ENCODE peak calls at places on chromosome 17, in four cellular contexts. L is prostate gland, N is HCT116, Z is ovary. K is an unnamed sample.

GRCh38 chr17:17755715-17756114 is 74.5 kb downstream of the RAI1 start:
- DNase-seq in L (no peak), N (no peak), Z (no peak), K (no peak)

GRCh38 chr17:49525831-49526741 is 31.0 kb downstream of the NGFR start:
- DNase-seq in L (no peak), N (no peak), Z (no peak), K (no peak)

GRCh38 chr17:74012465-74012864 is 191.0 kb upstream of the RPL38 start:
- DNase-seq in L (no peak), N (no peak), Z (no peak), K (no peak)

GRCh38 chr17:37702605-37703004 is 42.3 kb downstream of the HNF1B start:
- DNase-seq in L (no peak), N (peak; percentile 33), Z (no peak), K (peak; percentile 88)

GRCh38 chr17:72719582-72720493 is 372.6 kb downstream of the SLC39A11 start:
- DNase-seq in L (no peak), N (no peak), Z (no peak), K (no peak)

GRCh38 chr17:82358467-82359350 is at the start of gene TEX19:
- DNase-seq in L (no peak), N (no peak), Z (no peak), K (no peak)

GRCh38 chr17:1038459-1039118 is 41.7 kb downstream of the TIMM22 start:
- DNase-seq in L (no peak), N (no peak), Z (no peak), K (no peak)

GRCh38 chr17:20304961-20305360 is 162.4 kb downstream of the LGALS9B start:
- DNase-seq in L (no peak), N (no peak), Z (no peak), K (no peak)

GRCh38 chr17:9177212-9177611 is 155.9 kb downstream of the NTN1 start:
- DNase-seq in L (no peak), N (no peak), Z (no peak), K (no peak)

GRCh38 chr17:15945493-15946209 is 721 bp downstream of the ADORA2B start:
- DNase-seq in L (no peak), N (no peak), Z (no peak), K (peak; percentile 33)

GRCh38 chr17:52298881-52299280 is 140.4 kb upstream of the CA10 start:
- DNase-seq in L (no peak), N (no peak), Z (no peak), K (no peak)

GRCh38 chr17:43025766-43026537 is 921 bp downstream of the RND2 start:
- DNase-seq in L (no peak), N (no peak), Z (no peak), K (no peak)

GRCh38 chr17:38608648-38609047 is 2.9 kb upstream of the SRCIN1 start:
- DNase-seq in L (peak; percentile 65), N (no peak), Z (no peak), K (peak; percentile 52)

GRCh38 chr17:71472809-71473789 is 647.7 kb upstream of the SOX9 start:
- DNase-seq in L (peak; percentile 27), N (peak; percentile 86), Z (no peak), K (peak; percentile 72)

GRCh38 chr17:46173153-46173552 is 20.1 kb downstream of the KANSL1 start:
- DNase-seq in L (no peak), N (no peak), Z (no peak), K (no peak)

GRCh38 chr17:41777579-41778188 is 8.8 kb downstream of the JUP start:
- DNase-seq in L (peak; percentile 64), N (no peak), Z (peak; percentile 88), K (peak; percentile 58)

GRCh38 chr17:51709867-51710266 is 448.6 kb downstream of the CA10 start:
- DNase-seq in L (no peak), N (no peak), Z (no peak), K (no peak)

GRCh38 chr17:49589556-49589885 is 13.8 kb downstream of the NXPH3 start:
- DNase-seq in L (no peak), N (no peak), Z (no peak), K (no peak)

GRCh38 chr17:1067282-1067956 is 70.5 kb downstream of the TIMM22 start:
- DNase-seq in L (no peak), N (no peak), Z (no peak), K (peak; percentile 97)

GRCh38 chr17:13597723-13598347 is 3.9 kb downstream of the HS3ST3A1 start:
- DNase-seq in L (peak; percentile 12), N (peak; percentile 27), Z (no peak), K (peak; percentile 21)

GRCh38 chr17:57727776-57728175 is 17.3 kb downstream of the CCDC182 start:
- DNase-seq in L (no peak), N (no peak), Z (no peak), K (no peak)

GRCh38 chr17:70314506-70314905 is 145.2 kb downstream of the KCNJ2 start:
- DNase-seq in L (no peak), N (no peak), Z (no peak), K (no peak)

GRCh38 chr17:1099242-1099641 is 80.5 kb downstream of the ABR start:
- DNase-seq in L (no peak), N (no peak), Z (no peak), K (no peak)

GRCh38 chr17:50661348-50661747 is 26.7 kb downstream of the ABCC3 start:
- DNase-seq in L (no peak), N (no peak), Z (no peak), K (no peak)

GRCh38 chr17:18948476-18949006 is 3.4 kb upstream of the SLC5A10 start:
- DNase-seq in L (no peak), N (no peak), Z (no peak), K (no peak)

GRCh38 chr17:78661092-78661770 is 84.0 kb upstream of the DNAH17 start:
- DNase-seq in L (no peak), N (no peak), Z (no peak), K (peak; percentile 88)

GRCh38 chr17:82457071-82457789 is 1.3 kb upstream of the NARF start:
- DNase-seq in L (no peak), N (no peak), Z (no peak), K (no peak)

GRCh38 chr17:69608808-69609494 is 194.5 kb downstream of the MAP2K6 start:
- DNase-seq in L (no peak), N (no peak), Z (no peak), K (peak; percentile 44)

DNA sequence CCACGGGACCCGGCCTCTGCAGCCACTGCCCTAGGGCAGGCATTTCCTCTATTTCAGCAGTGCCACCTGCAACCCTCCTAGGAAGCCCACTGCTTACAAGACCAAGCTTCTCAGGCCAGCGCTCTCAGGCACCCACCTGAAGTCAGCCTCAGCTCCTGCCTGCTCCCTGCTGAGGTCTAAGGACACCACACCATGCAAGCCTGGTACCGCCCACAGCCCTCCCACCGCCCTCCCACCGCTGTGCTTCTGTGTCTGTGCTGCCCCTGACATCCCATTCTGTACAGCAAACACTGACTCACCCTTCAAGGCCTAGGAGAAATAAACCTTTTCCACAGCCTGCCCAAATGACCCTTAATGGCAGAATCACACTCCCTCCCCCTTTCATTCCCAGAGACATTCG is 6.3 kb downstream of the CLUH start:
- DNase-seq in L (no peak), N (no peak), Z (no peak), K (no peak)
- H3K27ac ChIP-seq in L (no peak overlapping the region), N (no peak overlapping the region), Z (no peak overlapping the region), K (peak overlapping the region; percentile 85)

GRCh38 chr17:77214328-77214727 is 73.6 kb downstream of the SEC14L1 start:
- DNase-seq in L (no peak), N (no peak), Z (no peak), K (no peak)

GRCh38 chr17:77215281-77215680 is 74.5 kb downstream of the SEC14L1 start:
- DNase-seq in L (no peak), N (no peak), Z (no peak), K (no peak)

GRCh38 chr17:77213778-77214132 is 73.0 kb downstream of the SEC14L1 start:
- DNase-seq in L (no peak), N (no peak), Z (no peak), K (no peak)

GRCh38 chr17:77212833-77213777 is 72.3 kb downstream of the SEC14L1 start:
- DNase-seq in L (no peak), N (no peak), Z (no peak), K (no peak)

GRCh38 chr17:77214743-77215142 is 74.0 kb downstream of the SEC14L1 start:
- DNase-seq in L (no peak), N (peak; percentile 56), Z (no peak), K (peak; percentile 19)
- TF ChIP-seq CTCF in L (no peak), N (peak; percentile 99), Z (no peak), K (peak; percentile 33)

GRCh38 chr17:65131244-65131643 is 5.9 kb upstream of the RGS9 start:
- DNase-seq in L (no peak), N (no peak), Z (no peak), K (no peak)

GRCh38 chr17:65134035-65134434 is 3.1 kb upstream of the RGS9 start:
- DNase-seq in L (no peak), N (no peak), Z (no peak), K (no peak)

GRCh38 chr17:65130829-65131228 is 6.3 kb upstream of the RGS9 start:
- DNase-seq in L (no peak), N (no peak), Z (no peak), K (no peak)

GRCh38 chr17:65137076-65137935 is at the start of gene RGS9:
- DNase-seq in L (peak; percentile 80), N (peak; percentile 84), Z (peak; percentile 89), K (peak; percentile 69)

DNA sequence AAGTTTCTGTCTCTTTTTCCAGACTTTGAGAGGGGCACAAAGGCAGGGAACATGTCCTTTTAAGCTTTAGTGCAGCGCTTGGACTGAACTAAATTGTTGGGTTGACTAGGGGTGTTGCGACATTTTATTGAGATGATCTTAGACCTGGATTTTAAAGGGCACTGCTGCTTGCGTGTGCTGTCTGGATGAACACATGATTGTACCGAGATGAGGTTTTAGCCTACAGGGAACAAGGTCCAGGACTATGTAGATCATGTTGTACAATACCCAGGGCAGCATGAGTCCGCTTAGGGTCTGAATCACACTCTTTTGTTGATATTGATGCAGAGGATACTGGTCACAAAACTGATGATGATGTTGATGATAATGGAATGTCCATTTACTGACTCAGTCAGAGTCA is 5.2 kb upstream of the RGS9 start:
- DNase-seq in L (no peak), N (no peak), Z (no peak), K (no peak)
- H3K27ac ChIP-seq in L (no peak overlapping the region), N (no peak overlapping the region), Z (no peak overlapping the region), K (no peak overlapping the region)

GRCh38 chr17:48262982-48263586 is 155.5 kb downstream of the SNX11 start:
- DNase-seq in L (no peak), N (no peak), Z (no peak), K (peak; percentile 18)

GRCh38 chr17:48258317-48258716 is 150.8 kb downstream of the SNX11 start:
- DNase-seq in L (no peak), N (no peak), Z (no peak), K (no peak)

GRCh38 chr17:48259710-48260291 is 152.2 kb downstream of the SNX11 start:
- DNase-seq in L (no peak), N (no peak), Z (no peak), K (peak; percentile 34)

DNA sequence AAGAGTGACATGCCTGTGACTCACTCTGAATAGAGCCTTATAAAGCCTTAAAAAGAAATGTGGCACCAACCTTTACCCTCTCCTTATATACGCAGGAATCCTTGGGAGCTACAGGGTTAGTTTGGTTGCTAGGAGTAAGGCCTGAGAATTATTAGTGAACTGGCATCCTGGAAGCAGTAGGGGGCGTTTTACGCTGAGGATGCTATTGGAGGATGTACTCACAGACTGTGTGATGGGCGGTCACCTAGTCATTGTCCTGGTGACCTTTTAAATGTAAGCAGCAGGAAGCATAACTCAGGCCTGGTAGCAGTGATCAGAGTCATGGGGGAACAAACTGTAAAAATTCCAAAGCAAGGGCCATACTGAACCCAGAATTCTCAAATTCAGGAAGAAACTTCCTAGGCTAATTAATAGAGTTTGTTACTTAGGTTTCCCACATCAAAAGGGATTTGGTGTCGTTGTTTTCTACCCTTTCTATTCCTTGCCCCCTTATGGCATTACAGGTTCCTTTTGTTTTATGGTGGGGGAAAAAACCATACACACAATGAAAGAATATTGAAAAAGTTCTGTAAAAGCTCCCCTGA is 153.8 kb downstream of the SNX11 start:
- DNase-seq in L (no peak), N (peak; percentile 81), Z (no peak), K (no peak)
- TF ChIP-seq CTCF in L (no peak), N (peak; percentile 77), Z (no peak), K (peak; percentile 35)

K was measured in RWPE1.